ENCODE peak calls at places on chromosomes 1 and 21, in ten cellular contexts. G, V, P, C, H, B, L, R, A and T are unnamed samples.

GRCh38 chr1:154961497-154962237 is at the start of gene PYGO2:
- DNase-seq in G (peak; percentile 85), V (peak; percentile 81), P (no peak), C (peak; percentile 92), H (peak; percentile 80), B (peak; percentile 73), L (no peak), R (peak; percentile 87), A (peak; percentile 81), T (peak; percentile 89)

GRCh38 chr21:31034378-31034777 is 3.9 kb downstream of the KRTAP19-8 start:
- DNase-seq in G (no peak), V (no peak), P (no peak), C (no peak), H (no peak), B (no peak), L (no peak), R (no peak), A (no peak), T (no peak)

GRCh38 chr1:212214377-212214776 is 70.8 kb upstream of the PPP2R5A start:
- DNase-seq in G (no peak), V (no peak), P (no peak), C (no peak), H (no peak), B (no peak), L (no peak), R (no peak), A (no peak), T (no peak)

GRCh38 chr1:226444901-226445300 is 37.0 kb upstream of the PARP1 start:
- DNase-seq in G (no peak), V (no peak), P (no peak), C (no peak), H (peak; percentile 24), B (no peak), L (peak; percentile 83), R (peak; percentile 57), A (peak; percentile 29), T (no peak)

GRCh38 chr1:156401175-156401574 is 32.2 kb downstream of the RHBG start:
- DNase-seq in G (no peak), V (no peak), P (no peak), C (no peak), H (no peak), B (no peak), L (no peak), R (no peak), A (no peak), T (no peak)

GRCh38 chr1:76269175-76269574 is 194.6 kb downstream of the ST6GALNAC3 start:
- DNase-seq in G (no peak), V (peak; percentile 85), P (peak; percentile 42), C (no peak), H (no peak), B (no peak), L (no peak), R (no peak), A (no peak), T (no peak)

GRCh38 chr1:91712981-91713841 is 172.7 kb downstream of the TGFBR3 start:
- DNase-seq in G (peak; percentile 80), V (no peak), P (no peak), C (no peak), H (peak; percentile 41), B (no peak), L (peak; percentile 55), R (peak; percentile 37), A (no peak), T (no peak)

GRCh38 chr1:232620356-232620841 is 9.5 kb downstream of the SIPA1L2 start:
- DNase-seq in G (peak; percentile 81), V (peak; percentile 88), P (no peak), C (no peak), H (peak; percentile 75), B (peak; percentile 65), L (no peak), R (peak; percentile 66), A (no peak), T (no peak)

GRCh38 chr1:24783713-24784112 is 38.5 kb downstream of the CLIC4 start:
- DNase-seq in G (no peak), V (no peak), P (no peak), C (no peak), H (no peak), B (no peak), L (no peak), R (no peak), A (no peak), T (no peak)

GRCh38 chr1:203039609-203040517 is 13.6 kb downstream of the PPFIA4 start:
- DNase-seq in G (no peak), V (no peak), P (no peak), C (no peak), H (no peak), B (no peak), L (no peak), R (no peak), A (no peak), T (no peak)

GRCh38 chr1:245785433-245785832 is 630.6 kb downstream of the KIF26B start:
- DNase-seq in G (no peak), V (no peak), P (no peak), C (no peak), H (no peak), B (no peak), L (no peak), R (no peak), A (no peak), T (no peak)
- H3K27ac ChIP-seq in G (no peak overlapping the region), V (no peak overlapping the region), P (no peak overlapping the region), C (no peak overlapping the region), H (no peak overlapping the region), B (no peak overlapping the region), L (no peak overlapping the region), R (no peak overlapping the region), A (no peak overlapping the region), T (no peak overlapping the region)

GRCh38 chr21:38622081-38622826 is 124.0 kb upstream of the ERG start:
- DNase-seq in G (no peak), V (no peak), P (no peak), C (no peak), H (no peak), B (no peak), L (no peak), R (no peak), A (no peak), T (no peak)

GRCh38 chr21:38622827-38623209 is 124.5 kb upstream of the ERG start:
- DNase-seq in G (no peak), V (no peak), P (no peak), C (no peak), H (no peak), B (no peak), L (no peak), R (no peak), A (no peak), T (no peak)

GRCh38 chr21:38623552-38623951 is 125.3 kb upstream of the ERG start:
- DNase-seq in G (no peak), V (no peak), P (no peak), C (no peak), H (no peak), B (no peak), L (no peak), R (no peak), A (no peak), T (no peak)

GRCh38 chr21:38619865-38620513 is 121.7 kb upstream of the ERG start:
- DNase-seq in G (peak; percentile 57), V (no peak), P (no peak), C (no peak), H (no peak), B (no peak), L (no peak), R (no peak), A (no peak), T (no peak)

GRCh38 chr21:38621132-38621531 is 122.9 kb upstream of the ERG start:
- DNase-seq in G (no peak), V (no peak), P (no peak), C (no peak), H (peak; percentile 32), B (no peak), L (no peak), R (no peak), A (no peak), T (no peak)
- TF ChIP-seq CTCF in G (no peak), V (no peak), P (no peak), C (no peak), H (no peak), B (no peak), L (no peak), R (peak; percentile 16), A (no peak), T (peak; percentile 40)

GRCh38 chr21:38814126-38815059 is 8.7 kb downstream of the ETS2 start:
- DNase-seq in G (no peak), V (no peak), P (no peak), C (no peak), H (peak; percentile 41), B (no peak), L (no peak), R (peak; percentile 57), A (no peak), T (no peak)

GRCh38 chr21:38811257-38811656 is 5.5 kb downstream of the ETS2 start:
- DNase-seq in G (no peak), V (peak; percentile 87), P (peak; percentile 67), C (no peak), H (peak; percentile 44), B (no peak), L (no peak), R (no peak), A (no peak), T (no peak)

GRCh38 chr21:38815060-38815405 is 9.3 kb downstream of the ETS2 start:
- DNase-seq in G (no peak), V (no peak), P (no peak), C (no peak), H (no peak), B (no peak), L (no peak), R (no peak), A (no peak), T (no peak)

GRCh38 chr21:38813554-38813953 is 7.8 kb downstream of the ETS2 start:
- DNase-seq in G (no peak), V (no peak), P (no peak), C (no peak), H (no peak), B (no peak), L (no peak), R (no peak), A (no peak), T (no peak)

GRCh38 chr21:38813143-38813542 is 7.4 kb downstream of the ETS2 start:
- DNase-seq in G (no peak), V (no peak), P (no peak), C (no peak), H (no peak), B (no peak), L (no peak), R (no peak), A (no peak), T (no peak)
- H3K27ac ChIP-seq in G (peak overlapping the region; percentile 50), V (no peak overlapping the region), P (no peak overlapping the region), C (no peak overlapping the region), H (peak overlapping the region; percentile 95), B (no peak overlapping the region), L (no peak overlapping the region), R (peak overlapping the region; percentile 94), A (peak overlapping the region; percentile 99), T (peak overlapping the region; percentile 98)

DNA sequence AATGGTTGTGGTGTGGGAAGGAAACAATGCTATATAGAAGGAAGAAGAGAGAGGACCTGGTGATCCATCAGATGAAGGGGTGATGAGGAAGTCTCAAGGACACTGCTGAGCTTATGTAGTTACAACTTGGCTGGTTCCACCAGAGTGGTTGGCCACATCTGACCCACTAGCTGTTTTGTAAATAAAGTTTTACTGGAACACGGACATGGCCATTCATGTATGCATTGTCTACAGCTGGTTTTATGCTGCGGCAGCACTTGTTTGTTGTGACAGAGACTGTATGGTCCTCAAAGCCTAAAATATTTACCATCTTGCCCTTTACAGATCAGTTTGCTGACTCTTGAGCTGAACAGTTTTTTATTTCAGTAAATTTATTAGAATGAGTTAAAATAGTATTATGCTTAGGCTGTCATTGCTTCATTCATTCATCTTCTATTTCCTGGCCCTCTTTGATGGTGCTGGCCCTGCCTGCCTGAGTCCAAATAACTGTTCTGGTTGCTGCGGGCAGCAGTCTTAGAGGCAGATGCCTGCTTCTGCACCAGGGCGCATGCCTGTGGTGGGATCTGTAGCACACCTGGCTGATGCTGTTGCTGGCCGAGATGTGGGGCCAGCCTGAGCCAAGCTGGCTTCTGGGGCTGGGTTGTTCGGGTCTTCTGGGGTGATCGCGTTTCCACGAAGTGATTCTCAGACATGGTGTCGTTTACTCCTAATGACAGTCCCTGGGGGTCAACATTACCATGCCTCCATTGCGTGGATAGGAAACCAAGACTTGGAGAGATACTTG is 61.4 kb upstream of the WNT4 start:
- DNase-seq in G (no peak), V (no peak), P (no peak), C (no peak), H (no peak), B (no peak), L (no peak), R (no peak), A (no peak), T (no peak)
- TF ChIP-seq CTCF in G (no peak), V (no peak), P (no peak), C (no peak), H (no peak), B (no peak), L (no peak), R (no peak), A (no peak), T (no peak)